ENCODE peak calls at places on chromosomes 16 and 17, in six cellular contexts. E is GOT3; Z is stimulated activated CD4-positive, alpha-beta T cell treated with anti-CD3 and anti-CD28 coated beads, Interleukin-1b, Interleukin-23, amount 100 ng/mL, for 1 hour; N is CD8-positive, alpha-beta memory T cell; R is NCI-H2081 treated with DMSO at 0.1 percent for 48 hours; K is activated CD4-positive, CD25-positive, alpha-beta regulatory T cell. Q is an unnamed sample.

GRCh38 chr17:27293898-27294688 is at the start of gene WSB1:
- DNase-seq in R (peak), Z (peak), N (peak), E (peak), K (peak), Q (peak)

GRCh38 chr16:84554627-84555328 is 50.3 kb upstream of the MEAK7 start:
- DNase-seq in N (no peak), E (no peak), Z (no peak), K (no peak), R (no peak), Q (no peak)

GRCh38 chr16:2175454-2175853 is 19.9 kb downstream of the TRAF7 start:
- DNase-seq in R (no peak), E (no peak), N (no peak), K (no peak), Z (no peak), Q (no peak)

GRCh38 chr16:66081967-66082366 is 284.5 kb upstream of the CDH5 start:
- DNase-seq in Z (no peak), E (no peak), R (no peak), N (no peak), K (no peak), Q (no peak)

GRCh38 chr17:48016112-48016511 is 21.5 kb downstream of the COPZ2 start:
- DNase-seq in K (no peak), Z (no peak), N (no peak), R (no peak), E (no peak), Q (no peak)

GRCh38 chr17:9234404-9234945 is 213.2 kb downstream of the NTN1 start:
- DNase-seq in Z (no peak), K (no peak), R (no peak), N (no peak), E (no peak), Q (no peak)

GRCh38 chr16:24609740-24610420 is 70.5 kb downstream of the RBBP6 start:
- DNase-seq in R (no peak), Z (no peak), E (no peak), K (no peak), N (no peak), Q (peak)

GRCh38 chr16:30649725-30650368 is 913 bp upstream of the PRR14 start:
- DNase-seq in R (no peak), E (no peak), K (no peak), Z (no peak), N (no peak), Q (no peak)

GRCh38 chr16:85166281-85166680 is 54.0 kb upstream of the CIBAR2 start:
- DNase-seq in N (no peak), Z (no peak), K (no peak), E (no peak), R (no peak), Q (no peak)

GRCh38 chr17:4520881-4521600 is 22.4 kb downstream of the SPNS2 start:
- DNase-seq in R (no peak), E (no peak), N (no peak), K (no peak), Z (no peak), Q (no peak)

GRCh38 chr16:24272379-24272778 is 16.2 kb downstream of the CACNG3 start:
- DNase-seq in N (no peak), E (no peak), R (no peak), K (no peak), Z (no peak), Q (no peak)

Q was measured in NCI-H1048.